ENCODE peak calls at places on chromosomes 13 and 19, in eight cellular contexts. H, R, I, E, G, A, Q and Z are unnamed samples.

GRCh38 chr13:28329395-28330158 is 165.4 kb downstream of the FLT1 start:
- DNase-seq in H (peak; percentile 69), R (no peak), I (no peak), E (no peak), G (peak; percentile 20), A (no peak), Q (peak; percentile 48), Z (no peak)

GRCh38 chr19:49860716-49861100 is 6.7 kb downstream of the PNKP start:
- DNase-seq in H (no peak), R (no peak), I (no peak), E (no peak), G (no peak), A (no peak), Q (no peak), Z (no peak)

GRCh38 chr19:1082165-1082927 is 12.8 kb downstream of the POLR2E start:
- DNase-seq in H (no peak), R (peak; percentile 97), I (no peak), E (peak; percentile 91), G (no peak), A (no peak), Q (peak; percentile 91), Z (no peak)

GRCh38 chr13:109784590-109785140 is 1.7 kb downstream of the IRS2 start:
- DNase-seq in H (no peak), R (peak; percentile 93), I (no peak), E (peak; percentile 61), G (peak; percentile 78), A (no peak), Q (peak; percentile 72), Z (peak; percentile 69)

GRCh38 chr13:19862511-19863313 is 737 bp downstream of the ZMYM5 start:
- DNase-seq in H (no peak), R (peak; percentile 83), I (no peak), E (peak; percentile 50), G (peak; percentile 30), A (no peak), Q (peak; percentile 35), Z (peak; percentile 52)

GRCh38 chr19:29942404-29943261 is 594 bp downstream of the URI1 start:
- DNase-seq in H (no peak), R (peak; percentile 86), I (peak; percentile 52), E (peak; percentile 88), G (peak; percentile 38), A (no peak), Q (peak; percentile 49), Z (peak; percentile 75)

GRCh38 chr19:43662487-43662886 is 7.5 kb downstream of the PLAUR start:
- DNase-seq in H (no peak), R (no peak), I (no peak), E (no peak), G (no peak), A (no peak), Q (no peak), Z (no peak)

GRCh38 chr13:104648291-104648690 is 1582.1 kb upstream of the SLC10A2 start:
- DNase-seq in H (no peak), R (no peak), I (no peak), E (no peak), G (no peak), A (no peak), Q (no peak), Z (no peak)

GRCh38 chr13:90253806-90254205 is 1093.7 kb upstream of the MIR17HG start:
- DNase-seq in H (no peak), R (no peak), I (no peak), E (no peak), G (no peak), A (no peak), Q (no peak), Z (no peak)

GRCh38 chr13:94914829-94915228 is 202.5 kb upstream of the SOX21 start:
- DNase-seq in H (no peak), R (no peak), I (no peak), E (no peak), G (no peak), A (no peak), Q (no peak), Z (no peak)

GRCh38 chr13:57716295-57716694 is 84.8 kb downstream of the PCDH17 start:
- DNase-seq in H (no peak), R (no peak), I (no peak), E (no peak), G (no peak), A (no peak), Q (peak; percentile 39), Z (no peak)
- TF ChIP-seq CTCF in H (no peak), R (no peak), I (no peak), E (no peak), G (no peak), A (no peak), Q (peak; percentile 10), Z (no peak)

GRCh38 chr19:5711713-5712161 is 8.2 kb downstream of the LONP1 start:
- DNase-seq in H (no peak), R (no peak), I (no peak), E (no peak), G (no peak), A (no peak), Q (no peak), Z (no peak)
- TF ChIP-seq CTCF in H (no peak), R (no peak), I (no peak), E (no peak), G (no peak), A (no peak), Q (no peak), Z (no peak)

GRCh38 chr19:6161271-6161850 is 25.9 kb downstream of the ACSBG2 start:
- DNase-seq in H (peak; percentile 60), R (peak; percentile 76), I (peak; percentile 62), E (peak; percentile 63), G (no peak), A (no peak), Q (peak; percentile 56), Z (no peak)
- TF ChIP-seq CTCF in H (no peak), R (no peak), I (no peak), E (no peak), G (no peak), A (no peak), Q (no peak), Z (no peak)

DNA sequence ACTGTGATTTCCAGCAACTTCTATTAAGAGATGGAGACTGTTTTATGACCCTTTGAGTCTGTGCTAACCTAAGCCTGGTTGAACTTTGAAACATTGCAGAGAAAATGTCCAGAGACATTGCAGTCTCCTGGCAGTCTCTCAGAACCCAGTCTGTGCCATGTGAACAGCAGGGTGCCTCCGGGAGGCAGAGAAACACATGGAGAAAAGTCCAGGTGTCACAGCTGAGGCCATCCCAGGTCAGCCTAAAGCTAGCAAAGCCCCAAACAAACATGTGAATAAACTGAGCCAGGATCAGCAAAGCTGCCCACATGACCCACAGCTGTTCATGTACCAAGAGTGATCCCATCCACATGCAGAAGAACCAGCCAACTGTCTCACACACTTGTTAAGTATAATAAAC is 7.8 kb downstream of the CYP4F11 start:
- DNase-seq in H (no peak), R (no peak), I (no peak), E (no peak), G (no peak), A (no peak), Q (no peak), Z (no peak)
- TF ChIP-seq CTCF in H (no peak), R (no peak), I (no peak), E (no peak), G (no peak), A (no peak), Q (no peak), Z (no peak)

DNA sequence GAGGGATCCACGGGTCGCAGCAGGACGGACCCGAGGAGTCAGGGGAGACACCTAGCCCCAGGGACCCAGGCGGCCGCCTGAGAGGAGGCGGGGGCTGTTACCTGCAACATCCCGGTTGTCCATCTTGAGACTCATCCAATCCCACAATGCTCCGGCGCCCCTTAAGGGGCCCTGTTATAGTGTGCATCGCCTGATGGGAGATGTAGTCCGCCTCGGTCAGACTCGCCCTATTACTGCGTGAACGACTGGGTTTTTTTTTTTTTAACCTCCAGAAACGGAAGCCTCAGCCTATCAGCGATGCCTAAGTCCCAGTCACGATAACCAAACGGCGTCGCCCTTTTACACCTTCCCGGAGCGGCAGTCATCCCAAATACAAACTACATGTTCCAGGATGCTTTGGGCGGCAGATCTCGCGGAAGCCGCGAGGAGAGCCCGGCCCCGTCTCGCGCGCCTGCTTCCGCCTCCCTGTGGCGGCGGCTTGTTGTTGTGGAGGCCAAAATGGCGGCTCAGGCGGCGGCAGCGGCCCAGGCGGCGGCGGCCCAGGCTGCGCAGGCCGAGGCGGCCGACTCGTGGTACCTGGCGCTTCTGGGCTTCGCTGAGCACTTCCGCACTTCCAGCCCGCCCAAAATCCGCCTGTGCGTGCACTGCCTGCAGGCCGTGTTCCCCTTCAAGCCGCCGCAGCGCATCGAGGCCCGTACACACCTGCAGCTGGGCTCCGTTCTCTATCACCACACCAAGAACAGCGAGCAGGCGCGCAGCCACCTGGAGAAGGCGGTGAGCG is at the start of the genes MAU2 and SUGP1:
- DNase-seq in H (peak; percentile 89), R (peak; percentile 96), I (peak; percentile 87), E (peak; percentile 97), G (peak; percentile 86), A (peak; percentile 65), Q (peak; percentile 89), Z (peak; percentile 82)
- TF ChIP-seq CTCF in H (no peak), R (peak; percentile 50), I (no peak), E (no peak), G (peak; percentile 67), A (peak; percentile 56), Q (peak; percentile 21), Z (no peak)

DNA sequence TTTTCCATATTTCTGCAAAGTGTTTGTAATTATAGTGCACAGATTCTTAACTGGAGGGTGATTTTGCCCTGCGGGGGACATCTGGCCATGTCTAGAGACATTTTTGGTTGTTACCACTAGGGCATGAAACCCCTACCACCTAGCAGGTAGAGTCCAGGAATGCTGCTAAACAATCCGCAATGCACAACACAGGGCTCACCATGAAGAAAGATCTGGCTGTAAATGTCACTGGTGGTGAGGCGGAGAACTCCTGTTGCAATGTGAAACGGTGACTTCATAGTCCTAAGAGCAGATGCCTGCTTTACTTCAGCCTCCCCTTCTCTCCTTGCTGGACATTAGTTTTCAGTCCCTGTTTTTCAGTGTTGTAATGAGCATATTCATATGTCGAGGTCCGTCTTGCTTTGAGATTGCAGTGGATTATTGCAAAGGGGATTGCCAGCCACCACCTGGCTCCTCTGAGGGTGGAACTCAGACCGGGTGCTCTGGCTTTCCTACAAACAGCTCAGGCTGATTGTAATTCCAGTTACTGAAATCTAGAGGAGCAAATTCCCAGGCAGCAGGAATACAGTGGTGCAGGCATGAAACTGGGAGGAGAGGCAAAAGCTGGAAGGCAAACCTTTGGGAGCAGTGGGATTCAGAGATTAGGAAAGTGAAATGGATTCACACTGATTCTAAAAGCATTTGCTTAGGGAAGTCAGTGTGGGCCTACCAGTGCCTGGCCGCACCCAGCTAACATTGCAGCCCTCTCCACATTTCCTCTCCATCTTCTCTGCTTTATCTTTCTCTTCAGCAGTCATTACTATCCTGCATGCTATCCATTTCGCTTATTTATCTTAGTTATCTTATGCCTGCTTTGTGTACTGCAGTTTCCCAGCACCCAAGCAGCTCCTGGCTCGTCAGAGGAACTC is 76.1 kb upstream of the PCDH8 start:
- DNase-seq in H (no peak), R (no peak), I (no peak), E (no peak), G (no peak), A (no peak), Q (no peak), Z (no peak)
- TF ChIP-seq CTCF in H (no peak), R (no peak), I (no peak), E (no peak), G (no peak), A (no peak), Q (no peak), Z (no peak)